ENCODE peak calls at places on chromosomes 7 and 10, in four cellular contexts. M is transverse colon, V is body of pancreas, P is ovary. O is an unnamed sample.

GRCh38 chr7:155422599-155423336 is 35.2 kb upstream of the EN2 start:
- DNase-seq in M (no peak), V (no peak), P (no peak), O (peak)

GRCh38 chr7:38659931-38660330 is 28.8 kb upstream of the AMPH start:
- DNase-seq in M (no peak), V (no peak), P (no peak), O (no peak)

GRCh38 chr7:106358103-106358663 is 73.4 kb upstream of the NAMPT start:
- DNase-seq in M (no peak), V (no peak), P (no peak), O (no peak)

GRCh38 chr7:34184466-34184865 is 279.1 kb downstream of the BMPER start:
- DNase-seq in M (no peak), V (no peak), P (no peak), O (no peak)

GRCh38 chr7:133794490-133794889 is 332.6 kb upstream of the LRGUK start:
- DNase-seq in M (no peak), V (no peak), P (no peak), O (no peak)

GRCh38 chr7:71424166-71424803 is 292.3 kb downstream of the GALNT17 start:
- DNase-seq in M (no peak), V (no peak), P (no peak), O (no peak)

GRCh38 chr10:100791254-100792058 is 46.1 kb downstream of the PAX2 start:
- DNase-seq in M (no peak), V (peak), P (peak), O (no peak)

GRCh38 chr7:107799645-107800264 is 3.3 kb downstream of the SLC26A3 start:
- DNase-seq in M (no peak), V (peak), P (no peak), O (no peak)

GRCh38 chr10:21401196-21401595 is 124.3 kb downstream of the SKIDA1 start:
- DNase-seq in M (no peak), V (no peak), P (no peak), O (no peak)

GRCh38 chr7:104926905-104927454 is 87.0 kb upstream of the KMT2E start:
- DNase-seq in M (no peak), V (peak), P (no peak), O (no peak)

GRCh38 chr7:72805526-72806494 is 22.2 kb downstream of the TYW1B start:
- DNase-seq in M (no peak), V (no peak), P (no peak), O (no peak)

GRCh38 chr10:33214174-33214573 is 120.3 kb downstream of the NRP1 start:
- DNase-seq in M (no peak), V (no peak), P (no peak), O (no peak)

GRCh38 chr10:33216661-33217427 is 117.6 kb downstream of the NRP1 start:
- DNase-seq in M (no peak), V (no peak), P (no peak), O (no peak)

GRCh38 chr10:33215154-33215553 is 119.3 kb downstream of the NRP1 start:
- DNase-seq in M (no peak), V (no peak), P (no peak), O (no peak)

GRCh38 chr10:33217854-33218253 is 116.6 kb downstream of the NRP1 start:
- DNase-seq in M (no peak), V (no peak), P (no peak), O (no peak)

GRCh38 chr10:33215635-33216034 is 118.8 kb downstream of the NRP1 start:
- DNase-seq in M (no peak), V (no peak), P (no peak), O (no peak)
- H3K27ac ChIP-seq in M (no peak), V (peak), P (no peak), O (no peak)

GRCh38 chr10:13893926-13894325 is 307.2 kb downstream of the PRPF18 start:
- DNase-seq in M (no peak), V (no peak), P (no peak), O (no peak)
- TF ChIP-seq POLR2A in M (no peak), V (no peak), P (no peak), O (no peak)

GRCh38 chr7:152173372-152174070 is 148.0 kb downstream of the GALNT11 start:
- DNase-seq in M (no peak), V (no peak), P (no peak), O (no peak)
- TF ChIP-seq CTCF in M (no peak), V (no peak), P (no peak), O (no peak)

DNA sequence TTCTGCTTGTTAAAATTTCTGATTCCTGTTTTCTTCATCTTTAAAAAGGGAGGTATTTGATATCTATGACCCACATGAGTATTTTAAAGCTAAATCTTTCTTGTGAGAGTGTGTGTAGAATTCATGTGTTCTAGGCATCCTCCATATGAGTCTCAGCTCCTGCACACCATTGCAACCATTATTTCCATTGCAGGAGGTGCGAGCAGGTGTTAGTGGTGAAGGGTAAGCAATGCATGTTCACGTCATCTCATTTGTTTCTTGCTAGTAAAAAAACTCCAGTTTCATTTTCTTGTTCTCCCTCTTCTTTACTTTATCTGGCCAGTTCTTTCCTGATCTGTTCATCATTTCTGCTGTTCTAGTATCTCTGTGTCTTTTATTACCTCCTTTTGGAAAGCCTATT is 100.5 kb downstream of the ADRA2A start:
- DNase-seq in M (no peak), V (no peak), P (no peak), O (no peak)
- H3K27ac ChIP-seq in M (no peak), V (no peak), P (no peak), O (no peak)

O was measured in right lobe of liver.